ENCODE peak calls at places on chromosomes 1 and 21, in nine cellular contexts. One of them, this sample, is unnamed.

GRCh38 chr1:24673336-24673735 is 30.2 kb downstream of the SRRM1 start:
- DNase-seq in AG10803: peak; percentile 53
- DNase-seq in bronchial epithelial cell: peak; percentile 32
- DNase-seq in dorsolateral prefrontal cortex: no peak
- DNase-seq in tibial nerve: no peak
- DNase-seq in fibroblast of mammary gland: peak; percentile 19
- DNase-seq in nephron progenitor cell: no peak
- DNase-seq in colonic mucosa: no peak
- DNase-seq in upper lobe of right lung: no peak
- DNase-seq in this sample: no peak

GRCh38 chr1:46535063-46535462 is 16.4 kb downstream of the KNCN start:
- DNase-seq in upper lobe of right lung: no peak
- DNase-seq in colonic mucosa: peak; percentile 51
- DNase-seq in AG10803: no peak
- DNase-seq in tibial nerve: no peak
- DNase-seq in bronchial epithelial cell: peak; percentile 47
- DNase-seq in fibroblast of mammary gland: peak; percentile 17
- DNase-seq in nephron progenitor cell: peak; percentile 51
- DNase-seq in dorsolateral prefrontal cortex: no peak
- DNase-seq in this sample: no peak

GRCh38 chr1:81305997-81306452 is 494.7 kb upstream of the ADGRL2 start:
- DNase-seq in dorsolateral prefrontal cortex: no peak
- DNase-seq in tibial nerve: peak; percentile 5
- DNase-seq in upper lobe of right lung: no peak
- DNase-seq in colonic mucosa: peak; percentile 23
- DNase-seq in AG10803: peak; percentile 47
- DNase-seq in fibroblast of mammary gland: peak; percentile 68
- DNase-seq in bronchial epithelial cell: peak; percentile 52
- DNase-seq in nephron progenitor cell: peak; percentile 2
- DNase-seq in this sample: no peak

GRCh38 chr1:225441314-225442119 is 13.7 kb upstream of the LBR start:
- DNase-seq in dorsolateral prefrontal cortex: no peak
- DNase-seq in nephron progenitor cell: no peak
- DNase-seq in fibroblast of mammary gland: peak; percentile 18
- DNase-seq in tibial nerve: no peak
- DNase-seq in bronchial epithelial cell: peak; percentile 68
- DNase-seq in upper lobe of right lung: no peak
- DNase-seq in colonic mucosa: peak; percentile 87
- DNase-seq in AG10803: no peak
- DNase-seq in this sample: no peak

GRCh38 chr1:4612991-4613390 is 41.4 kb upstream of the AJAP1 start:
- DNase-seq in dorsolateral prefrontal cortex: no peak
- DNase-seq in nephron progenitor cell: no peak
- DNase-seq in fibroblast of mammary gland: no peak
- DNase-seq in bronchial epithelial cell: no peak
- DNase-seq in tibial nerve: no peak
- DNase-seq in AG10803: no peak
- DNase-seq in colonic mucosa: no peak
- DNase-seq in upper lobe of right lung: no peak
- DNase-seq in this sample: no peak

GRCh38 chr1:30285461-30286050 is 437.8 kb downstream of the MATN1 start:
- DNase-seq in AG10803: no peak
- DNase-seq in tibial nerve: no peak
- DNase-seq in bronchial epithelial cell: no peak
- DNase-seq in dorsolateral prefrontal cortex: no peak
- DNase-seq in upper lobe of right lung: no peak
- DNase-seq in fibroblast of mammary gland: no peak
- DNase-seq in nephron progenitor cell: no peak
- DNase-seq in colonic mucosa: peak; percentile 11
- DNase-seq in this sample: no peak

GRCh38 chr1:29437946-29438345 is 201.6 kb downstream of the PTPRU start:
- DNase-seq in bronchial epithelial cell: no peak
- DNase-seq in nephron progenitor cell: no peak
- DNase-seq in upper lobe of right lung: no peak
- DNase-seq in AG10803: no peak
- DNase-seq in dorsolateral prefrontal cortex: no peak
- DNase-seq in fibroblast of mammary gland: no peak
- DNase-seq in tibial nerve: no peak
- DNase-seq in colonic mucosa: no peak
- DNase-seq in this sample: no peak

GRCh38 chr1:224769987-224770693 is 154.0 kb downstream of the CNIH3 start:
- DNase-seq in bronchial epithelial cell: peak; percentile 40
- DNase-seq in tibial nerve: no peak
- DNase-seq in nephron progenitor cell: no peak
- DNase-seq in upper lobe of right lung: no peak
- DNase-seq in colonic mucosa: no peak
- DNase-seq in fibroblast of mammary gland: peak; percentile 69
- DNase-seq in AG10803: peak; percentile 64
- DNase-seq in dorsolateral prefrontal cortex: no peak
- DNase-seq in this sample: no peak

GRCh38 chr21:35614412-35614901 is 445.9 kb downstream of the SETD4 start:
- DNase-seq in AG10803: peak; percentile 21
- DNase-seq in bronchial epithelial cell: peak; percentile 95
- DNase-seq in nephron progenitor cell: no peak
- DNase-seq in fibroblast of mammary gland: peak; percentile 70
- DNase-seq in upper lobe of right lung: no peak
- DNase-seq in tibial nerve: no peak
- DNase-seq in dorsolateral prefrontal cortex: no peak
- DNase-seq in colonic mucosa: no peak
- DNase-seq in this sample: no peak

GRCh38 chr1:59422921-59423575 is 126.2 kb downstream of the FGGY start:
- DNase-seq in fibroblast of mammary gland: peak; percentile 66
- DNase-seq in bronchial epithelial cell: no peak
- DNase-seq in nephron progenitor cell: no peak
- DNase-seq in colonic mucosa: peak; percentile 81
- DNase-seq in AG10803: peak; percentile 77
- DNase-seq in tibial nerve: peak; percentile 89
- DNase-seq in upper lobe of right lung: peak; percentile 70
- DNase-seq in dorsolateral prefrontal cortex: peak; percentile 77
- DNase-seq in this sample: no peak

GRCh38 chr1:207006914-207007313 is 25.6 kb downstream of the C1orf116 start:
- DNase-seq in upper lobe of right lung: no peak
- DNase-seq in bronchial epithelial cell: no peak
- DNase-seq in dorsolateral prefrontal cortex: no peak
- DNase-seq in nephron progenitor cell: no peak
- DNase-seq in colonic mucosa: no peak
- DNase-seq in AG10803: no peak
- DNase-seq in tibial nerve: no peak
- DNase-seq in fibroblast of mammary gland: no peak
- DNase-seq in this sample: no peak

GRCh38 chr1:204826970-204827369 is 43.7 kb upstream of the NFASC start:
- DNase-seq in dorsolateral prefrontal cortex: no peak
- DNase-seq in tibial nerve: no peak
- DNase-seq in fibroblast of mammary gland: peak; percentile 14
- DNase-seq in AG10803: peak; percentile 37
- DNase-seq in colonic mucosa: peak; percentile 53
- DNase-seq in upper lobe of right lung: no peak
- DNase-seq in bronchial epithelial cell: peak; percentile 25
- DNase-seq in nephron progenitor cell: peak; percentile 50
- DNase-seq in this sample: no peak

GRCh38 chr1:197783510-197783948 is 8.2 kb upstream of the DENND1B start:
- DNase-seq in bronchial epithelial cell: peak; percentile 87
- DNase-seq in nephron progenitor cell: no peak
- DNase-seq in tibial nerve: no peak
- DNase-seq in fibroblast of mammary gland: peak; percentile 40
- DNase-seq in AG10803: peak; percentile 65
- DNase-seq in upper lobe of right lung: no peak
- DNase-seq in colonic mucosa: peak; percentile 41
- DNase-seq in dorsolateral prefrontal cortex: no peak
- DNase-seq in this sample: no peak

GRCh38 chr1:119731060-119731459 is 19.3 kb downstream of the PHGDH start:
- DNase-seq in dorsolateral prefrontal cortex: no peak
- DNase-seq in fibroblast of mammary gland: no peak
- DNase-seq in nephron progenitor cell: no peak
- DNase-seq in AG10803: no peak
- DNase-seq in colonic mucosa: no peak
- DNase-seq in bronchial epithelial cell: peak; percentile 22
- DNase-seq in upper lobe of right lung: no peak
- DNase-seq in tibial nerve: no peak
- DNase-seq in this sample: no peak

GRCh38 chr1:114009393-114009792 is 30.1 kb downstream of the OLFML3 start:
- DNase-seq in fibroblast of mammary gland: peak; percentile 84
- DNase-seq in tibial nerve: no peak
- DNase-seq in bronchial epithelial cell: peak; percentile 56
- DNase-seq in AG10803: peak; percentile 79
- DNase-seq in dorsolateral prefrontal cortex: no peak
- DNase-seq in colonic mucosa: no peak
- DNase-seq in nephron progenitor cell: no peak
- DNase-seq in upper lobe of right lung: no peak
- DNase-seq in this sample: no peak

GRCh38 chr1:159172599-159173291 is 1.3 kb downstream of the CADM3 start:
- DNase-seq in AG10803: no peak
- DNase-seq in upper lobe of right lung: no peak
- DNase-seq in nephron progenitor cell: peak; percentile 21
- DNase-seq in dorsolateral prefrontal cortex: peak; percentile 86
- DNase-seq in bronchial epithelial cell: no peak
- DNase-seq in colonic mucosa: peak; percentile 23
- DNase-seq in tibial nerve: no peak
- DNase-seq in fibroblast of mammary gland: peak; percentile 49
- DNase-seq in this sample: no peak

GRCh38 chr1:223712856-223713494 is 636 bp downstream of the CAPN2 start:
- DNase-seq in fibroblast of mammary gland: no peak
- DNase-seq in nephron progenitor cell: peak; percentile 57
- DNase-seq in tibial nerve: peak; percentile 21
- DNase-seq in bronchial epithelial cell: no peak
- DNase-seq in upper lobe of right lung: peak; percentile 84
- DNase-seq in AG10803: no peak
- DNase-seq in colonic mucosa: no peak
- DNase-seq in dorsolateral prefrontal cortex: no peak
- DNase-seq in this sample: peak; percentile 58

GRCh38 chr1:152107984-152108898 is 7.0 kb downstream of the TCHH start:
- DNase-seq in colonic mucosa: peak; percentile 44
- DNase-seq in dorsolateral prefrontal cortex: no peak
- DNase-seq in upper lobe of right lung: peak; percentile 67
- DNase-seq in nephron progenitor cell: no peak
- DNase-seq in tibial nerve: no peak
- DNase-seq in AG10803: peak; percentile 56
- DNase-seq in bronchial epithelial cell: peak; percentile 38
- DNase-seq in fibroblast of mammary gland: peak; percentile 57
- DNase-seq in this sample: no peak

DNA sequence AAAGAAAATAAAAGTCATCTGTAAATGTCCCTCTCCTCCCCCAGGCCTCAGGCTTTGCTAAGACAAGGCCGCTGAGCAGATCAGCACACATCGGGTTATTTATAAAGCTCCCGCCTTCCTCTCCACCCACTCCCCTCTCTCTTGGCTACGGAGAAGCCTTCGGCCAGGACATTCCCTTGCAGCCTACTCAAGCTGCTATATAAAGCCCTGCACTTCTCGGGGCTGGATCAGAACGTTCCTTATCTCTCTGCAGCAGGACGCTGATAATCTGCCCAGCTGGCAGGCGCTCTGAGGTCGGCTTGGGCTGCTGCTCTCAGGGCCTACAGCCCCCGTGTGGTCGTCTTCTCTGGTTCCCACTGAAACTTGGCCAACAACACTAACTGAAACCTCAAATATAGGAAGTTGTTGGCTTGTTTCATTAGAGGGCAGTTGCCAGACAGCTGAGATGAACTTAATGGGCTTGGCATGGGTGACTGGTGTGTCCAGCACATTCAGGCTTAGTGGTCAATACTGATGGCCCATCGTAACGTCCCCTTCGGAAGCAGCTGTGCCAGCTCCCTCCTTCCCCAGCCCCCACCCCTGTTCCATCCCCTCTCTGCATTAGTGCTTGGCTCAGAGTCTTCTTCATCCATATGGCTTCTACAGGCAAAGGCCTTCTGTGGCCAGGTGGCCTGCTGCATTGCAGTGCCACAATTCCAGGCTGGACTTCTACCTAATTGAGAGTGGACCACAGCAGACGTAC is 64.6 kb downstream of the IER5 start:
- DNase-seq in fibroblast of mammary gland: peak; percentile 77
- DNase-seq in bronchial epithelial cell: peak; percentile 23
- DNase-seq in colonic mucosa: peak; percentile 56
- DNase-seq in upper lobe of right lung: peak; percentile 82
- DNase-seq in nephron progenitor cell: peak; percentile 24
- DNase-seq in dorsolateral prefrontal cortex: peak; percentile 83
- DNase-seq in tibial nerve: peak; percentile 60
- DNase-seq in AG10803: peak; percentile 42
- DNase-seq in this sample: no peak
- TF ChIP-seq CTCF in fibroblast of mammary gland: peak; percentile 35
- TF ChIP-seq CTCF in bronchial epithelial cell: peak; percentile 21
- TF ChIP-seq CTCF in colonic mucosa: no peak
- TF ChIP-seq CTCF in upper lobe of right lung: peak; percentile 53
- TF ChIP-seq CTCF in nephron progenitor cell: no peak
- TF ChIP-seq CTCF in dorsolateral prefrontal cortex: peak; percentile 8
- TF ChIP-seq CTCF in tibial nerve: peak; percentile 35
- TF ChIP-seq CTCF in AG10803: peak; percentile 34
- TF ChIP-seq CTCF in this sample: no peak

GRCh38 chr1:15283500-15283899 is 36.5 kb downstream of the FHAD1 start:
- DNase-seq in bronchial epithelial cell: peak; percentile 97
- DNase-seq in tibial nerve: no peak
- DNase-seq in AG10803: no peak
- DNase-seq in colonic mucosa: no peak
- DNase-seq in fibroblast of mammary gland: peak; percentile 16
- DNase-seq in nephron progenitor cell: no peak
- DNase-seq in dorsolateral prefrontal cortex: no peak
- DNase-seq in upper lobe of right lung: no peak
- DNase-seq in this sample: no peak
- TF ChIP-seq CTCF in bronchial epithelial cell: peak; percentile 57
- TF ChIP-seq CTCF in tibial nerve: no peak
- TF ChIP-seq CTCF in AG10803: peak; percentile 19
- TF ChIP-seq CTCF in colonic mucosa: peak; percentile 14
- TF ChIP-seq CTCF in fibroblast of mammary gland: peak; percentile 1
- TF ChIP-seq CTCF in nephron progenitor cell: no peak
- TF ChIP-seq CTCF in dorsolateral prefrontal cortex: no peak
- TF ChIP-seq CTCF in upper lobe of right lung: no peak
- TF ChIP-seq CTCF in this sample: no peak

GRCh38 chr1:239882967-239883366 is 208.7 kb upstream of the FMN2 start:
- DNase-seq in tibial nerve: no peak
- DNase-seq in dorsolateral prefrontal cortex: no peak
- DNase-seq in fibroblast of mammary gland: no peak
- DNase-seq in upper lobe of right lung: no peak
- DNase-seq in colonic mucosa: no peak
- DNase-seq in nephron progenitor cell: no peak
- DNase-seq in AG10803: no peak
- DNase-seq in bronchial epithelial cell: no peak
- DNase-seq in this sample: no peak
- TF ChIP-seq CTCF in tibial nerve: no peak
- TF ChIP-seq CTCF in dorsolateral prefrontal cortex: no peak
- TF ChIP-seq CTCF in fibroblast of mammary gland: no peak
- TF ChIP-seq CTCF in upper lobe of right lung: no peak
- TF ChIP-seq CTCF in colonic mucosa: no peak
- TF ChIP-seq CTCF in nephron progenitor cell: no peak
- TF ChIP-seq CTCF in AG10803: no peak
- TF ChIP-seq CTCF in bronchial epithelial cell: no peak
- TF ChIP-seq CTCF in this sample: no peak

GRCh38 chr1:190494451-190494850 is 16.8 kb upstream of the BRINP3 start:
- DNase-seq in dorsolateral prefrontal cortex: no peak
- DNase-seq in upper lobe of right lung: no peak
- DNase-seq in fibroblast of mammary gland: no peak
- DNase-seq in bronchial epithelial cell: peak; percentile 40
- DNase-seq in AG10803: no peak
- DNase-seq in nephron progenitor cell: no peak
- DNase-seq in colonic mucosa: no peak
- DNase-seq in tibial nerve: no peak
- DNase-seq in this sample: no peak

DNA sequence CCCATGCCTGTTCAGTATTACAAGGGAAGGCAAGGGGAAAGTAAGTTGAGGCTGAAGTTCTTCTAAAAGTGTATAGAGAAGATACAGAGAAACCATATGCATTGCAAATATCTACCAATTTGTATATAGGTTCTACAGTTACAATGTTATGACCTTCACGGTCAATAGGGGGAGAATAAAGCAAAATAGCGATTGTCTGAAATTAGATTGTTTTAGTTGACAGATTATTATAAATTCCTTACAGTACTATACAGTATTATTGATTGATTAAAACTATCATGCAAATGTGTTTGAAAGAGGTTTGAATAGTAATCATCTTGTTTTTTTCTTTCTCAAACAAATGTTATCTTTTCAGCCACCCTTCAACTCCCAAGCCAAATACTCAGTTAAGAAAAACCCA is 13.7 kb upstream of the BRINP3 start:
- DNase-seq in nephron progenitor cell: no peak
- DNase-seq in colonic mucosa: no peak
- DNase-seq in fibroblast of mammary gland: no peak
- DNase-seq in AG10803: no peak
- DNase-seq in upper lobe of right lung: no peak
- DNase-seq in tibial nerve: no peak
- DNase-seq in bronchial epithelial cell: no peak
- DNase-seq in dorsolateral prefrontal cortex: no peak
- DNase-seq in this sample: no peak
- TF ChIP-seq CTCF in nephron progenitor cell: no peak
- TF ChIP-seq CTCF in colonic mucosa: no peak
- TF ChIP-seq CTCF in fibroblast of mammary gland: no peak
- TF ChIP-seq CTCF in AG10803: no peak
- TF ChIP-seq CTCF in upper lobe of right lung: no peak
- TF ChIP-seq CTCF in tibial nerve: no peak
- TF ChIP-seq CTCF in bronchial epithelial cell: no peak
- TF ChIP-seq CTCF in dorsolateral prefrontal cortex: no peak
- TF ChIP-seq CTCF in this sample: no peak